ENCODE peak calls at places on chromosomes 1 and 21, in five cellular contexts. V is stimulated activated CD8-positive, alpha-beta memory T cell treated with anti-CD3 and anti-CD28 coated beads, Interleukin-15, amount 100 ng/mL, for 24 hours; L is CD4-positive, alpha-beta T cell; K is neural crest cell; I is EL. F is an unnamed sample.

GRCh38 chr1:243269461-243269801 is 13.6 kb downstream of the SDCCAG8 start:
- DNase-seq in V (no peak), L (no peak), K (no peak), I (no peak), F (no peak)

GRCh38 chr1:62438163-62438562 is 1.3 kb downstream of the USP1 start:
- DNase-seq in V (no peak), L (no peak), K (no peak), I (peak), F (no peak)

GRCh38 chr1:71357708-71358107 is 276.9 kb upstream of the ZRANB2 start:
- DNase-seq in V (no peak), L (no peak), K (no peak), I (no peak), F (no peak)

GRCh38 chr1:161706116-161706482 is 930 bp upstream of the FCRLA start:
- DNase-seq in V (no peak), L (no peak), K (no peak), I (peak), F (no peak)

GRCh38 chr1:215444715-215445414 is 122.2 kb upstream of the KCTD3 start:
- DNase-seq in V (no peak), L (no peak), K (no peak), I (no peak), F (no peak)

GRCh38 chr1:229138066-229138465 is 132.8 kb upstream of the RAB4A start:
- DNase-seq in V (no peak), L (no peak), K (no peak), I (no peak), F (no peak)

GRCh38 chr21:44415073-44416025 is 40.0 kb upstream of the LRRC3 start:
- DNase-seq in V (no peak), L (no peak), K (no peak), I (no peak), F (no peak)

GRCh38 chr1:226403522-226404034 is 4.3 kb downstream of the PARP1 start:
- DNase-seq in V (no peak), L (no peak), K (peak), I (peak), F (no peak)

GRCh38 chr1:47997289-47998200 is at the start of gene TRABD2B:
- DNase-seq in V (peak), L (peak), K (peak), I (peak), F (peak)

GRCh38 chr1:228974296-228974695 is 239.0 kb downstream of the RHOU start:
- DNase-seq in V (no peak), L (no peak), K (no peak), I (no peak), F (no peak)

GRCh38 chr21:21046063-21046462 is 47.9 kb downstream of the NCAM2 start:
- DNase-seq in V (no peak), L (no peak), K (no peak), I (no peak), F (no peak)

GRCh38 chr21:37848721-37849490 is 67.4 kb downstream of the KCNJ6 start:
- DNase-seq in V (no peak), L (no peak), K (no peak), I (peak), F (no peak)

GRCh38 chr1:59689741-59690140 is 125.0 kb upstream of the HOOK1 start:
- DNase-seq in V (no peak), L (no peak), K (no peak), I (no peak), F (no peak)

GRCh38 chr1:227315500-227316346 is 2.6 kb downstream of the CDC42BPA start:
- DNase-seq in V (no peak), L (no peak), K (no peak), I (peak), F (no peak)

GRCh38 chr1:16913866-16914662 is 7.7 kb upstream of the CROCC start:
- DNase-seq in V (peak), L (peak), K (peak), I (peak), F (peak)

GRCh38 chr21:37594472-37594951 is 227.9 kb downstream of the DYRK1A start:
- DNase-seq in V (no peak), L (no peak), K (no peak), I (no peak), F (no peak)

GRCh38 chr1:57506941-57507340 is 83.1 kb upstream of the DAB1 start:
- DNase-seq in V (no peak), L (no peak), K (no peak), I (no peak), F (no peak)

GRCh38 chr1:20621012-20621411 is 12.2 kb upstream of the PINK1 start:
- DNase-seq in V (no peak), L (no peak), K (no peak), I (no peak), F (no peak)

GRCh38 chr1:42742141-42742540 is 2.1 kb upstream of the CLDN19 start:
- DNase-seq in V (no peak), L (no peak), K (no peak), I (no peak), F (no peak)

GRCh38 chr1:67648582-67649326 is 36.2 kb upstream of the GADD45A start:
- DNase-seq in V (no peak), L (no peak), K (no peak), I (no peak), F (no peak)

GRCh38 chr1:109490029-109490933 is 3.6 kb upstream of the CYB561D1 start:
- DNase-seq in V (no peak), L (peak), K (peak), I (peak), F (no peak)

GRCh38 chr1:23810818-23811420 is 10.4 kb upstream of the GALE start:
- DNase-seq in V (no peak), L (peak), K (peak), I (no peak), F (peak)

GRCh38 chr1:202187040-202187671 is 6.4 kb upstream of the LGR6 start:
- DNase-seq in V (no peak), L (no peak), K (no peak), I (no peak), F (peak)

GRCh38 chr1:201346337-201346939 is 31.0 kb downstream of the TNNT2 start:
- DNase-seq in V (no peak), L (no peak), K (peak), I (peak), F (peak)

GRCh38 chr1:7315946-7316345 is 455.1 kb upstream of the VAMP3 start:
- DNase-seq in V (no peak), L (no peak), K (no peak), I (no peak), F (no peak)

GRCh38 chr1:50279622-50280320 is 143.5 kb downstream of the DMRTA2 start:
- DNase-seq in V (no peak), L (no peak), K (no peak), I (no peak), F (no peak)

GRCh38 chr1:61474963-61475362 is 250.0 kb downstream of the TM2D1 start:
- DNase-seq in V (no peak), L (no peak), K (no peak), I (no peak), F (no peak)

F was measured in lower lobe of right lung.